ENCODE peak calls at places on chromosome 6, in five cellular contexts. One of them, this sample, is unnamed.

GRCh38 chr6:51711876-51712275 is 375.5 kb downstream of the PKHD1 start:
- DNase-seq in spleen: no peak
- DNase-seq in sigmoid colon: no peak
- DNase-seq in stomach: no peak
- DNase-seq in HCT116: no peak
- DNase-seq in this sample: no peak

GRCh38 chr6:105900120-105900937 is 185.8 kb upstream of the PRDM1 start:
- DNase-seq in spleen: no peak
- DNase-seq in sigmoid colon: no peak
- DNase-seq in stomach: no peak
- DNase-seq in HCT116: no peak
- DNase-seq in this sample: no peak

GRCh38 chr6:117496383-117496990 is 14.0 kb downstream of the DCBLD1 start:
- DNase-seq in spleen: no peak
- DNase-seq in sigmoid colon: no peak
- DNase-seq in stomach: no peak
- DNase-seq in HCT116: no peak
- DNase-seq in this sample: no peak

GRCh38 chr6:113825776-113826175 is 31.4 kb upstream of the MARCKS start:
- DNase-seq in spleen: no peak
- DNase-seq in sigmoid colon: peak
- DNase-seq in stomach: peak
- DNase-seq in HCT116: no peak
- DNase-seq in this sample: no peak

GRCh38 chr6:24441599-24441904 is 38.8 kb downstream of the MRS2 start:
- DNase-seq in spleen: no peak
- DNase-seq in sigmoid colon: no peak
- DNase-seq in stomach: no peak
- DNase-seq in HCT116: no peak
- DNase-seq in this sample: no peak

GRCh38 chr6:130365166-130366010 is 429 bp upstream of the TMEM200A start:
- DNase-seq in spleen: peak
- DNase-seq in sigmoid colon: peak
- DNase-seq in stomach: peak
- DNase-seq in HCT116: peak
- DNase-seq in this sample: no peak

GRCh38 chr6:29602564-29603361 is 17.8 kb downstream of the OR2H2 start:
- DNase-seq in spleen: no peak
- DNase-seq in sigmoid colon: no peak
- DNase-seq in stomach: no peak
- DNase-seq in HCT116: peak
- DNase-seq in this sample: no peak

GRCh38 chr6:141484726-141485125 is 648.0 kb upstream of the GJE1 start:
- DNase-seq in spleen: no peak
- DNase-seq in sigmoid colon: no peak
- DNase-seq in stomach: no peak
- DNase-seq in HCT116: no peak
- DNase-seq in this sample: no peak

GRCh38 chr6:137148291-137149076 is 25.0 kb downstream of the IL22RA2 start:
- DNase-seq in spleen: no peak
- DNase-seq in sigmoid colon: peak
- DNase-seq in stomach: no peak
- DNase-seq in HCT116: no peak
- DNase-seq in this sample: no peak

GRCh38 chr6:148367418-148368024 is 24.9 kb downstream of the SASH1 start:
- DNase-seq in spleen: no peak
- DNase-seq in sigmoid colon: peak
- DNase-seq in stomach: no peak
- DNase-seq in HCT116: no peak
- DNase-seq in this sample: no peak

GRCh38 chr6:7119272-7119801 is 11.6 kb downstream of the RREB1 start:
- DNase-seq in spleen: no peak
- DNase-seq in sigmoid colon: no peak
- DNase-seq in stomach: no peak
- DNase-seq in HCT116: no peak
- DNase-seq in this sample: no peak

GRCh38 chr6:156877126-156877863 is 100.1 kb downstream of the ARID1B start:
- DNase-seq in spleen: no peak
- DNase-seq in sigmoid colon: peak
- DNase-seq in stomach: peak
- DNase-seq in HCT116: no peak
- DNase-seq in this sample: no peak

GRCh38 chr6:20686142-20686541 is 151.9 kb downstream of the CDKAL1 start:
- DNase-seq in spleen: no peak
- DNase-seq in sigmoid colon: no peak
- DNase-seq in stomach: no peak
- DNase-seq in HCT116: no peak
- DNase-seq in this sample: no peak

GRCh38 chr6:47983491-47983890 is 127.5 kb downstream of the PTCHD4 start:
- DNase-seq in spleen: no peak
- DNase-seq in sigmoid colon: no peak
- DNase-seq in stomach: no peak
- DNase-seq in HCT116: no peak
- DNase-seq in this sample: no peak

GRCh38 chr6:141347075-141347474 is 785.6 kb upstream of the GJE1 start:
- DNase-seq in spleen: no peak
- DNase-seq in sigmoid colon: no peak
- DNase-seq in stomach: no peak
- DNase-seq in HCT116: no peak
- DNase-seq in this sample: no peak

GRCh38 chr6:168035098-168035660 is 37.7 kb downstream of the KIF25 start:
- DNase-seq in spleen: peak
- DNase-seq in sigmoid colon: peak
- DNase-seq in stomach: peak
- DNase-seq in HCT116: no peak
- DNase-seq in this sample: no peak

GRCh38 chr6:66935612-66936011 is 1228.6 kb upstream of the EYS start:
- DNase-seq in spleen: no peak
- DNase-seq in sigmoid colon: no peak
- DNase-seq in stomach: no peak
- DNase-seq in HCT116: no peak
- DNase-seq in this sample: no peak

GRCh38 chr6:50381106-50381415 is 331.3 kb upstream of the DEFB112 start:
- DNase-seq in spleen: no peak
- DNase-seq in sigmoid colon: no peak
- DNase-seq in stomach: no peak
- DNase-seq in HCT116: no peak
- DNase-seq in this sample: no peak

GRCh38 chr6:161836643-161837448 is 563.0 kb upstream of the AGPAT4 start:
- DNase-seq in spleen: no peak
- DNase-seq in sigmoid colon: no peak
- DNase-seq in stomach: no peak
- DNase-seq in HCT116: peak
- DNase-seq in this sample: no peak

GRCh38 chr6:33914519-33915120 is 110.8 kb upstream of the MLN start:
- DNase-seq in spleen: peak
- DNase-seq in sigmoid colon: no peak
- DNase-seq in stomach: no peak
- DNase-seq in HCT116: no peak
- DNase-seq in this sample: no peak

GRCh38 chr6:25006565-25007001 is 70.8 kb upstream of the RIPOR2 start:
- DNase-seq in spleen: peak
- DNase-seq in sigmoid colon: peak
- DNase-seq in stomach: peak
- DNase-seq in HCT116: peak
- DNase-seq in this sample: no peak

GRCh38 chr6:45609141-45609638 is 231.5 kb upstream of the SUPT3H start:
- DNase-seq in spleen: no peak
- DNase-seq in sigmoid colon: no peak
- DNase-seq in stomach: no peak
- DNase-seq in HCT116: no peak
- DNase-seq in this sample: no peak

GRCh38 chr6:55089325-55089724 is 85.0 kb upstream of the HCRTR2 start:
- DNase-seq in spleen: no peak
- DNase-seq in sigmoid colon: no peak
- DNase-seq in stomach: no peak
- DNase-seq in HCT116: no peak
- DNase-seq in this sample: no peak

GRCh38 chr6:81750201-81750600 is 2.3 kb downstream of the TENT5A start:
- DNase-seq in spleen: no peak
- DNase-seq in sigmoid colon: no peak
- DNase-seq in stomach: no peak
- DNase-seq in HCT116: no peak
- DNase-seq in this sample: no peak

GRCh38 chr6:87645080-87645479 is 55.1 kb downstream of the ORC3 start:
- DNase-seq in spleen: no peak
- DNase-seq in sigmoid colon: no peak
- DNase-seq in stomach: no peak
- DNase-seq in HCT116: no peak
- DNase-seq in this sample: no peak

GRCh38 chr6:3759656-3760245 is 8.2 kb upstream of the PXDC1 start:
- DNase-seq in spleen: no peak
- DNase-seq in sigmoid colon: no peak
- DNase-seq in stomach: no peak
- DNase-seq in HCT116: no peak
- DNase-seq in this sample: no peak

GRCh38 chr6:130070306-130070705 is 51.9 kb downstream of the L3MBTL3 start:
- DNase-seq in spleen: no peak
- DNase-seq in sigmoid colon: no peak
- DNase-seq in stomach: no peak
- DNase-seq in HCT116: no peak
- DNase-seq in this sample: no peak

GRCh38 chr6:116511424-116512131 is at the start of gene CALHM5:
- DNase-seq in spleen: no peak
- DNase-seq in sigmoid colon: peak
- DNase-seq in stomach: no peak
- DNase-seq in HCT116: peak
- DNase-seq in this sample: no peak

GRCh38 chr6:43451348-43451747 is 4.0 kb downstream of the DLK2 start:
- DNase-seq in spleen: no peak
- DNase-seq in sigmoid colon: no peak
- DNase-seq in stomach: no peak
- DNase-seq in HCT116: no peak
- DNase-seq in this sample: no peak

GRCh38 chr6:128532110-128532509 is 11.7 kb upstream of the PTPRK start:
- DNase-seq in spleen: no peak
- DNase-seq in sigmoid colon: no peak
- DNase-seq in stomach: no peak
- DNase-seq in HCT116: no peak
- DNase-seq in this sample: no peak

GRCh38 chr6:25010917-25011625 is 75.3 kb upstream of the RIPOR2 start:
- DNase-seq in spleen: no peak
- DNase-seq in sigmoid colon: no peak
- DNase-seq in stomach: no peak
- DNase-seq in HCT116: no peak
- DNase-seq in this sample: no peak

GRCh38 chr6:27839303-27840081 is 72.7 kb downstream of the OR2B2 start:
- DNase-seq in spleen: no peak
- DNase-seq in sigmoid colon: no peak
- DNase-seq in stomach: peak
- DNase-seq in HCT116: no peak
- DNase-seq in this sample: no peak

GRCh38 chr6:164507197-164507957 is 802.0 kb downstream of the C6orf118 start:
- DNase-seq in spleen: no peak
- DNase-seq in sigmoid colon: no peak
- DNase-seq in stomach: no peak
- DNase-seq in HCT116: no peak
- DNase-seq in this sample: no peak
- TF ChIP-seq POLR2AphosphoS5 in spleen: no peak
- TF ChIP-seq POLR2AphosphoS5 in sigmoid colon: no peak
- TF ChIP-seq POLR2AphosphoS5 in stomach: no peak
- TF ChIP-seq POLR2AphosphoS5 in HCT116: no peak
- TF ChIP-seq POLR2AphosphoS5 in this sample: no peak

GRCh38 chr6:30966154-30966553 is 17.4 kb upstream of the MUC21 start:
- DNase-seq in spleen: no peak
- DNase-seq in sigmoid colon: no peak
- DNase-seq in stomach: no peak
- DNase-seq in HCT116: no peak
- DNase-seq in this sample: no peak
- TF ChIP-seq POLR2AphosphoS5 in spleen: no peak
- TF ChIP-seq POLR2AphosphoS5 in sigmoid colon: no peak
- TF ChIP-seq POLR2AphosphoS5 in stomach: no peak
- TF ChIP-seq POLR2AphosphoS5 in HCT116: no peak
- TF ChIP-seq POLR2AphosphoS5 in this sample: no peak

GRCh38 chr6:83055366-83055964 is 10.2 kb downstream of the UBE3D start:
- DNase-seq in spleen: no peak
- DNase-seq in sigmoid colon: no peak
- DNase-seq in stomach: peak
- DNase-seq in HCT116: peak
- DNase-seq in this sample: no peak
- TF ChIP-seq POLR2AphosphoS5 in spleen: no peak
- TF ChIP-seq POLR2AphosphoS5 in sigmoid colon: no peak
- TF ChIP-seq POLR2AphosphoS5 in stomach: no peak
- TF ChIP-seq POLR2AphosphoS5 in HCT116: no peak
- TF ChIP-seq POLR2AphosphoS5 in this sample: no peak

GRCh38 chr6:89311853-89312531 is 3.1 kb downstream of the GABRR2 start:
- DNase-seq in spleen: no peak
- DNase-seq in sigmoid colon: peak
- DNase-seq in stomach: peak
- DNase-seq in HCT116: no peak
- DNase-seq in this sample: no peak
- TF ChIP-seq POLR2AphosphoS5 in spleen: peak
- TF ChIP-seq POLR2AphosphoS5 in sigmoid colon: no peak
- TF ChIP-seq POLR2AphosphoS5 in stomach: peak
- TF ChIP-seq POLR2AphosphoS5 in HCT116: no peak
- TF ChIP-seq POLR2AphosphoS5 in this sample: no peak

GRCh38 chr6:136103763-136104311 is 146.3 kb downstream of the MTFR2 start:
- DNase-seq in spleen: no peak
- DNase-seq in sigmoid colon: peak
- DNase-seq in stomach: no peak
- DNase-seq in HCT116: no peak
- DNase-seq in this sample: no peak
- TF ChIP-seq POLR2AphosphoS5 in spleen: no peak
- TF ChIP-seq POLR2AphosphoS5 in sigmoid colon: peak
- TF ChIP-seq POLR2AphosphoS5 in stomach: peak
- TF ChIP-seq POLR2AphosphoS5 in HCT116: no peak
- TF ChIP-seq POLR2AphosphoS5 in this sample: peak

This sample was measured in vagina.